ENCODE peak calls at places on chromosomes 1 and 21, in eight cellular contexts. One of them, this sample, is unnamed.

GRCh38 chr1:91863498-91863897 is 22.5 kb downstream of the TGFBR3 start:
- DNase-seq in cardiac fibroblast: no peak
- DNase-seq in RPMI8226: no peak
- DNase-seq in NCI-H1105 treated with DMSO at 0.1 percent for 48 hours: no peak
- DNase-seq in A172: no peak
- DNase-seq in activated naive CD4-positive, alpha-beta T cell: no peak
- DNase-seq in uterus: no peak
- DNase-seq in stimulated activated CD4-positive, alpha-beta T cell treated with anti-CD3 and anti-CD28 coated beads, TNF-alpha, amount 100 ng/mL, for 4 hours: no peak
- DNase-seq in this sample: no peak

GRCh38 chr1:246210751-246211150 is 296.3 kb downstream of the SMYD3 start:
- DNase-seq in cardiac fibroblast: no peak
- DNase-seq in RPMI8226: no peak
- DNase-seq in NCI-H1105 treated with DMSO at 0.1 percent for 48 hours: peak
- DNase-seq in A172: no peak
- DNase-seq in activated naive CD4-positive, alpha-beta T cell: no peak
- DNase-seq in uterus: no peak
- DNase-seq in stimulated activated CD4-positive, alpha-beta T cell treated with anti-CD3 and anti-CD28 coated beads, TNF-alpha, amount 100 ng/mL, for 4 hours: no peak
- DNase-seq in this sample: no peak

GRCh38 chr1:235266325-235266724 is 61.7 kb downstream of the ARID4B start:
- DNase-seq in cardiac fibroblast: peak
- DNase-seq in RPMI8226: no peak
- DNase-seq in NCI-H1105 treated with DMSO at 0.1 percent for 48 hours: peak
- DNase-seq in A172: no peak
- DNase-seq in activated naive CD4-positive, alpha-beta T cell: no peak
- DNase-seq in uterus: no peak
- DNase-seq in stimulated activated CD4-positive, alpha-beta T cell treated with anti-CD3 and anti-CD28 coated beads, TNF-alpha, amount 100 ng/mL, for 4 hours: no peak
- DNase-seq in this sample: no peak

GRCh38 chr1:18938707-18939070 is 17.8 kb downstream of the IFFO2 start:
- DNase-seq in cardiac fibroblast: no peak
- DNase-seq in RPMI8226: no peak
- DNase-seq in NCI-H1105 treated with DMSO at 0.1 percent for 48 hours: no peak
- DNase-seq in A172: no peak
- DNase-seq in activated naive CD4-positive, alpha-beta T cell: no peak
- DNase-seq in uterus: no peak
- DNase-seq in stimulated activated CD4-positive, alpha-beta T cell treated with anti-CD3 and anti-CD28 coated beads, TNF-alpha, amount 100 ng/mL, for 4 hours: no peak
- DNase-seq in this sample: no peak

GRCh38 chr1:61391730-61392129 is 309.4 kb downstream of the NFIA start:
- DNase-seq in cardiac fibroblast: no peak
- DNase-seq in RPMI8226: no peak
- DNase-seq in NCI-H1105 treated with DMSO at 0.1 percent for 48 hours: peak
- DNase-seq in A172: no peak
- DNase-seq in activated naive CD4-positive, alpha-beta T cell: no peak
- DNase-seq in uterus: no peak
- DNase-seq in stimulated activated CD4-positive, alpha-beta T cell treated with anti-CD3 and anti-CD28 coated beads, TNF-alpha, amount 100 ng/mL, for 4 hours: no peak
- DNase-seq in this sample: no peak

GRCh38 chr1:59229138-59229537 is 67.8 kb upstream of the FGGY start:
- DNase-seq in cardiac fibroblast: peak
- DNase-seq in RPMI8226: no peak
- DNase-seq in NCI-H1105 treated with DMSO at 0.1 percent for 48 hours: no peak
- DNase-seq in A172: no peak
- DNase-seq in activated naive CD4-positive, alpha-beta T cell: no peak
- DNase-seq in uterus: no peak
- DNase-seq in stimulated activated CD4-positive, alpha-beta T cell treated with anti-CD3 and anti-CD28 coated beads, TNF-alpha, amount 100 ng/mL, for 4 hours: no peak
- DNase-seq in this sample: peak

GRCh38 chr1:65799601-65800000 is 6.9 kb downstream of the PDE4B start:
- DNase-seq in cardiac fibroblast: no peak
- DNase-seq in RPMI8226: peak
- DNase-seq in NCI-H1105 treated with DMSO at 0.1 percent for 48 hours: no peak
- DNase-seq in A172: no peak
- DNase-seq in activated naive CD4-positive, alpha-beta T cell: no peak
- DNase-seq in uterus: no peak
- DNase-seq in stimulated activated CD4-positive, alpha-beta T cell treated with anti-CD3 and anti-CD28 coated beads, TNF-alpha, amount 100 ng/mL, for 4 hours: no peak
- DNase-seq in this sample: no peak

GRCh38 chr21:34536820-34537219 is 24.8 kb upstream of the KCNE1 start:
- DNase-seq in cardiac fibroblast: peak
- DNase-seq in RPMI8226: no peak
- DNase-seq in NCI-H1105 treated with DMSO at 0.1 percent for 48 hours: no peak
- DNase-seq in A172: peak
- DNase-seq in activated naive CD4-positive, alpha-beta T cell: no peak
- DNase-seq in uterus: no peak
- DNase-seq in stimulated activated CD4-positive, alpha-beta T cell treated with anti-CD3 and anti-CD28 coated beads, TNF-alpha, amount 100 ng/mL, for 4 hours: no peak
- DNase-seq in this sample: no peak

GRCh38 chr21:38938343-38938742 is 132.6 kb downstream of the ETS2 start:
- DNase-seq in cardiac fibroblast: peak
- DNase-seq in RPMI8226: peak
- DNase-seq in NCI-H1105 treated with DMSO at 0.1 percent for 48 hours: peak
- DNase-seq in A172: peak
- DNase-seq in activated naive CD4-positive, alpha-beta T cell: no peak
- DNase-seq in uterus: no peak
- DNase-seq in stimulated activated CD4-positive, alpha-beta T cell treated with anti-CD3 and anti-CD28 coated beads, TNF-alpha, amount 100 ng/mL, for 4 hours: no peak
- DNase-seq in this sample: no peak

GRCh38 chr1:57839067-57839466 is 415.2 kb upstream of the DAB1 start:
- DNase-seq in cardiac fibroblast: peak
- DNase-seq in RPMI8226: no peak
- DNase-seq in NCI-H1105 treated with DMSO at 0.1 percent for 48 hours: peak
- DNase-seq in A172: no peak
- DNase-seq in activated naive CD4-positive, alpha-beta T cell: no peak
- DNase-seq in uterus: no peak
- DNase-seq in stimulated activated CD4-positive, alpha-beta T cell treated with anti-CD3 and anti-CD28 coated beads, TNF-alpha, amount 100 ng/mL, for 4 hours: no peak
- DNase-seq in this sample: no peak

GRCh38 chr1:236908669-236909068 is 95.6 kb downstream of the MT1HL1 start:
- DNase-seq in cardiac fibroblast: no peak
- DNase-seq in RPMI8226: no peak
- DNase-seq in NCI-H1105 treated with DMSO at 0.1 percent for 48 hours: no peak
- DNase-seq in A172: no peak
- DNase-seq in activated naive CD4-positive, alpha-beta T cell: no peak
- DNase-seq in uterus: no peak
- DNase-seq in stimulated activated CD4-positive, alpha-beta T cell treated with anti-CD3 and anti-CD28 coated beads, TNF-alpha, amount 100 ng/mL, for 4 hours: no peak
- DNase-seq in this sample: no peak

GRCh38 chr1:191888996-191889622 is 269.2 kb upstream of the RGS18 start:
- DNase-seq in cardiac fibroblast: peak
- DNase-seq in RPMI8226: peak
- DNase-seq in NCI-H1105 treated with DMSO at 0.1 percent for 48 hours: peak
- DNase-seq in A172: no peak
- DNase-seq in activated naive CD4-positive, alpha-beta T cell: no peak
- DNase-seq in uterus: no peak
- DNase-seq in stimulated activated CD4-positive, alpha-beta T cell treated with anti-CD3 and anti-CD28 coated beads, TNF-alpha, amount 100 ng/mL, for 4 hours: no peak
- DNase-seq in this sample: no peak

GRCh38 chr1:247905899-247906503 is 10.6 kb downstream of the OR2W3 start:
- DNase-seq in cardiac fibroblast: no peak
- DNase-seq in RPMI8226: no peak
- DNase-seq in NCI-H1105 treated with DMSO at 0.1 percent for 48 hours: no peak
- DNase-seq in A172: no peak
- DNase-seq in activated naive CD4-positive, alpha-beta T cell: no peak
- DNase-seq in uterus: no peak
- DNase-seq in stimulated activated CD4-positive, alpha-beta T cell treated with anti-CD3 and anti-CD28 coated beads, TNF-alpha, amount 100 ng/mL, for 4 hours: no peak
- DNase-seq in this sample: no peak

GRCh38 chr1:69976896-69977295 is 228.5 kb downstream of the LRRC40 start:
- DNase-seq in cardiac fibroblast: peak
- DNase-seq in RPMI8226: no peak
- DNase-seq in NCI-H1105 treated with DMSO at 0.1 percent for 48 hours: no peak
- DNase-seq in A172: peak
- DNase-seq in activated naive CD4-positive, alpha-beta T cell: no peak
- DNase-seq in uterus: no peak
- DNase-seq in stimulated activated CD4-positive, alpha-beta T cell treated with anti-CD3 and anti-CD28 coated beads, TNF-alpha, amount 100 ng/mL, for 4 hours: no peak
- DNase-seq in this sample: no peak

GRCh38 chr1:119079881-119080280 is 60.6 kb downstream of the WARS2 start:
- DNase-seq in cardiac fibroblast: no peak
- DNase-seq in RPMI8226: no peak
- DNase-seq in NCI-H1105 treated with DMSO at 0.1 percent for 48 hours: no peak
- DNase-seq in A172: no peak
- DNase-seq in activated naive CD4-positive, alpha-beta T cell: no peak
- DNase-seq in uterus: no peak
- DNase-seq in stimulated activated CD4-positive, alpha-beta T cell treated with anti-CD3 and anti-CD28 coated beads, TNF-alpha, amount 100 ng/mL, for 4 hours: no peak
- DNase-seq in this sample: no peak

GRCh38 chr1:80666073-80666472 is 1134.7 kb upstream of the ADGRL2 start:
- DNase-seq in cardiac fibroblast: no peak
- DNase-seq in RPMI8226: no peak
- DNase-seq in NCI-H1105 treated with DMSO at 0.1 percent for 48 hours: no peak
- DNase-seq in A172: no peak
- DNase-seq in activated naive CD4-positive, alpha-beta T cell: no peak
- DNase-seq in uterus: no peak
- DNase-seq in stimulated activated CD4-positive, alpha-beta T cell treated with anti-CD3 and anti-CD28 coated beads, TNF-alpha, amount 100 ng/mL, for 4 hours: no peak
- DNase-seq in this sample: no peak

GRCh38 chr1:32538887-32539583 is at the start of gene ZBTB8A:
- DNase-seq in cardiac fibroblast: peak
- DNase-seq in RPMI8226: peak
- DNase-seq in NCI-H1105 treated with DMSO at 0.1 percent for 48 hours: peak
- DNase-seq in A172: peak
- DNase-seq in activated naive CD4-positive, alpha-beta T cell: no peak
- DNase-seq in uterus: peak
- DNase-seq in stimulated activated CD4-positive, alpha-beta T cell treated with anti-CD3 and anti-CD28 coated beads, TNF-alpha, amount 100 ng/mL, for 4 hours: no peak
- DNase-seq in this sample: peak

GRCh38 chr1:85581802-85582686 is 1.5 kb downstream of the CCN1 start:
- DNase-seq in cardiac fibroblast: peak
- DNase-seq in RPMI8226: no peak
- DNase-seq in NCI-H1105 treated with DMSO at 0.1 percent for 48 hours: no peak
- DNase-seq in A172: peak
- DNase-seq in activated naive CD4-positive, alpha-beta T cell: no peak
- DNase-seq in uterus: peak
- DNase-seq in stimulated activated CD4-positive, alpha-beta T cell treated with anti-CD3 and anti-CD28 coated beads, TNF-alpha, amount 100 ng/mL, for 4 hours: no peak
- DNase-seq in this sample: no peak

GRCh38 chr1:109790735-109791494 is 27.2 kb upstream of the EPS8L3 start:
- DNase-seq in cardiac fibroblast: peak
- DNase-seq in RPMI8226: no peak
- DNase-seq in NCI-H1105 treated with DMSO at 0.1 percent for 48 hours: no peak
- DNase-seq in A172: peak
- DNase-seq in activated naive CD4-positive, alpha-beta T cell: peak
- DNase-seq in uterus: peak
- DNase-seq in stimulated activated CD4-positive, alpha-beta T cell treated with anti-CD3 and anti-CD28 coated beads, TNF-alpha, amount 100 ng/mL, for 4 hours: peak
- DNase-seq in this sample: no peak

GRCh38 chr1:204314209-204314892 is 45.4 kb downstream of the PLEKHA6 start:
- DNase-seq in cardiac fibroblast: no peak
- DNase-seq in RPMI8226: peak
- DNase-seq in NCI-H1105 treated with DMSO at 0.1 percent for 48 hours: peak
- DNase-seq in A172: no peak
- DNase-seq in activated naive CD4-positive, alpha-beta T cell: no peak
- DNase-seq in uterus: no peak
- DNase-seq in stimulated activated CD4-positive, alpha-beta T cell treated with anti-CD3 and anti-CD28 coated beads, TNF-alpha, amount 100 ng/mL, for 4 hours: no peak
- DNase-seq in this sample: no peak

GRCh38 chr1:151326619-151327222 is 495 bp downstream of the PI4KB start:
- DNase-seq in cardiac fibroblast: peak
- DNase-seq in RPMI8226: peak
- DNase-seq in NCI-H1105 treated with DMSO at 0.1 percent for 48 hours: peak
- DNase-seq in A172: peak
- DNase-seq in activated naive CD4-positive, alpha-beta T cell: no peak
- DNase-seq in uterus: peak
- DNase-seq in stimulated activated CD4-positive, alpha-beta T cell treated with anti-CD3 and anti-CD28 coated beads, TNF-alpha, amount 100 ng/mL, for 4 hours: peak
- DNase-seq in this sample: no peak

GRCh38 chr1:160779662-160780397 is 16.1 kb upstream of the LY9 start:
- DNase-seq in cardiac fibroblast: no peak
- DNase-seq in RPMI8226: peak
- DNase-seq in NCI-H1105 treated with DMSO at 0.1 percent for 48 hours: no peak
- DNase-seq in A172: peak
- DNase-seq in activated naive CD4-positive, alpha-beta T cell: no peak
- DNase-seq in uterus: no peak
- DNase-seq in stimulated activated CD4-positive, alpha-beta T cell treated with anti-CD3 and anti-CD28 coated beads, TNF-alpha, amount 100 ng/mL, for 4 hours: no peak
- DNase-seq in this sample: no peak

GRCh38 chr1:26913754-26914619 is at the start of gene NR0B2:
- DNase-seq in cardiac fibroblast: no peak
- DNase-seq in RPMI8226: peak
- DNase-seq in NCI-H1105 treated with DMSO at 0.1 percent for 48 hours: peak
- DNase-seq in A172: peak
- DNase-seq in activated naive CD4-positive, alpha-beta T cell: no peak
- DNase-seq in uterus: no peak
- DNase-seq in stimulated activated CD4-positive, alpha-beta T cell treated with anti-CD3 and anti-CD28 coated beads, TNF-alpha, amount 100 ng/mL, for 4 hours: no peak
- DNase-seq in this sample: no peak

GRCh38 chr1:77010937-77011336 is 143.7 kb downstream of the ST6GALNAC5 start:
- DNase-seq in cardiac fibroblast: no peak
- DNase-seq in RPMI8226: no peak
- DNase-seq in NCI-H1105 treated with DMSO at 0.1 percent for 48 hours: no peak
- DNase-seq in A172: no peak
- DNase-seq in activated naive CD4-positive, alpha-beta T cell: no peak
- DNase-seq in uterus: no peak
- DNase-seq in stimulated activated CD4-positive, alpha-beta T cell treated with anti-CD3 and anti-CD28 coated beads, TNF-alpha, amount 100 ng/mL, for 4 hours: no peak
- DNase-seq in this sample: no peak

GRCh38 chr1:246667773-246668172 is 56.4 kb upstream of the SCCPDH start:
- DNase-seq in cardiac fibroblast: no peak
- DNase-seq in RPMI8226: no peak
- DNase-seq in NCI-H1105 treated with DMSO at 0.1 percent for 48 hours: no peak
- DNase-seq in A172: no peak
- DNase-seq in activated naive CD4-positive, alpha-beta T cell: no peak
- DNase-seq in uterus: no peak
- DNase-seq in stimulated activated CD4-positive, alpha-beta T cell treated with anti-CD3 and anti-CD28 coated beads, TNF-alpha, amount 100 ng/mL, for 4 hours: no peak
- DNase-seq in this sample: no peak

GRCh38 chr21:35408401-35408800 is 359.3 kb upstream of the RUNX1 start:
- DNase-seq in cardiac fibroblast: no peak
- DNase-seq in RPMI8226: no peak
- DNase-seq in NCI-H1105 treated with DMSO at 0.1 percent for 48 hours: no peak
- DNase-seq in A172: peak
- DNase-seq in activated naive CD4-positive, alpha-beta T cell: no peak
- DNase-seq in uterus: no peak
- DNase-seq in stimulated activated CD4-positive, alpha-beta T cell treated with anti-CD3 and anti-CD28 coated beads, TNF-alpha, amount 100 ng/mL, for 4 hours: no peak
- DNase-seq in this sample: peak

GRCh38 chr1:17125756-17126237 is 6.5 kb upstream of the PADI2 start:
- DNase-seq in cardiac fibroblast: peak
- DNase-seq in RPMI8226: peak
- DNase-seq in NCI-H1105 treated with DMSO at 0.1 percent for 48 hours: peak
- DNase-seq in A172: peak
- DNase-seq in activated naive CD4-positive, alpha-beta T cell: peak
- DNase-seq in uterus: peak
- DNase-seq in stimulated activated CD4-positive, alpha-beta T cell treated with anti-CD3 and anti-CD28 coated beads, TNF-alpha, amount 100 ng/mL, for 4 hours: peak
- DNase-seq in this sample: peak

GRCh38 chr1:184237588-184237987 is 149.2 kb upstream of the C1orf21 start:
- DNase-seq in cardiac fibroblast: no peak
- DNase-seq in RPMI8226: no peak
- DNase-seq in NCI-H1105 treated with DMSO at 0.1 percent for 48 hours: no peak
- DNase-seq in A172: no peak
- DNase-seq in activated naive CD4-positive, alpha-beta T cell: no peak
- DNase-seq in uterus: no peak
- DNase-seq in stimulated activated CD4-positive, alpha-beta T cell treated with anti-CD3 and anti-CD28 coated beads, TNF-alpha, amount 100 ng/mL, for 4 hours: no peak
- DNase-seq in this sample: no peak

GRCh38 chr1:98660941-98661543 is 479 bp upstream of the SNX7 start:
- DNase-seq in cardiac fibroblast: peak
- DNase-seq in RPMI8226: no peak
- DNase-seq in NCI-H1105 treated with DMSO at 0.1 percent for 48 hours: peak
- DNase-seq in A172: no peak
- DNase-seq in activated naive CD4-positive, alpha-beta T cell: no peak
- DNase-seq in uterus: no peak
- DNase-seq in stimulated activated CD4-positive, alpha-beta T cell treated with anti-CD3 and anti-CD28 coated beads, TNF-alpha, amount 100 ng/mL, for 4 hours: no peak
- DNase-seq in this sample: no peak

GRCh38 chr1:204446413-204447111 is 34.9 kb upstream of the PPP1R15B start:
- DNase-seq in cardiac fibroblast: peak
- DNase-seq in RPMI8226: peak
- DNase-seq in NCI-H1105 treated with DMSO at 0.1 percent for 48 hours: peak
- DNase-seq in A172: peak
- DNase-seq in activated naive CD4-positive, alpha-beta T cell: peak
- DNase-seq in uterus: peak
- DNase-seq in stimulated activated CD4-positive, alpha-beta T cell treated with anti-CD3 and anti-CD28 coated beads, TNF-alpha, amount 100 ng/mL, for 4 hours: peak
- DNase-seq in this sample: no peak

GRCh38 chr1:113812661-113813135 is 422 bp upstream of the RSBN1 start:
- DNase-seq in cardiac fibroblast: no peak
- DNase-seq in RPMI8226: no peak
- DNase-seq in NCI-H1105 treated with DMSO at 0.1 percent for 48 hours: no peak
- DNase-seq in A172: no peak
- DNase-seq in activated naive CD4-positive, alpha-beta T cell: no peak
- DNase-seq in uterus: peak
- DNase-seq in stimulated activated CD4-positive, alpha-beta T cell treated with anti-CD3 and anti-CD28 coated beads, TNF-alpha, amount 100 ng/mL, for 4 hours: no peak
- DNase-seq in this sample: no peak

GRCh38 chr1:229029644-229030235 is 241.2 kb upstream of the RAB4A start:
- DNase-seq in cardiac fibroblast: peak
- DNase-seq in RPMI8226: no peak
- DNase-seq in NCI-H1105 treated with DMSO at 0.1 percent for 48 hours: no peak
- DNase-seq in A172: peak
- DNase-seq in activated naive CD4-positive, alpha-beta T cell: no peak
- DNase-seq in uterus: no peak
- DNase-seq in stimulated activated CD4-positive, alpha-beta T cell treated with anti-CD3 and anti-CD28 coated beads, TNF-alpha, amount 100 ng/mL, for 4 hours: no peak
- DNase-seq in this sample: no peak

GRCh38 chr1:55980574-55980973 is 598.8 kb downstream of the PLPP3 start:
- DNase-seq in cardiac fibroblast: peak
- DNase-seq in RPMI8226: no peak
- DNase-seq in NCI-H1105 treated with DMSO at 0.1 percent for 48 hours: no peak
- DNase-seq in A172: no peak
- DNase-seq in activated naive CD4-positive, alpha-beta T cell: no peak
- DNase-seq in uterus: no peak
- DNase-seq in stimulated activated CD4-positive, alpha-beta T cell treated with anti-CD3 and anti-CD28 coated beads, TNF-alpha, amount 100 ng/mL, for 4 hours: no peak
- DNase-seq in this sample: no peak

GRCh38 chr1:15254521-15254920 is 7.5 kb downstream of the FHAD1 start:
- DNase-seq in cardiac fibroblast: no peak
- DNase-seq in RPMI8226: no peak
- DNase-seq in NCI-H1105 treated with DMSO at 0.1 percent for 48 hours: no peak
- DNase-seq in A172: no peak
- DNase-seq in activated naive CD4-positive, alpha-beta T cell: no peak
- DNase-seq in uterus: no peak
- DNase-seq in stimulated activated CD4-positive, alpha-beta T cell treated with anti-CD3 and anti-CD28 coated beads, TNF-alpha, amount 100 ng/mL, for 4 hours: no peak
- DNase-seq in this sample: no peak